ENCODE peak calls at places on chromosome X, in four cellular contexts. V is WERI-Rb-1, D is cardiac muscle cell, U is lower leg skin. W is an unnamed sample.

GRCh38 chrX:132227383-132228112 is 8.3 kb upstream of the RAP2C start:
- DNase-seq in D (no peak), U (no peak), V (no peak), W (no peak)

GRCh38 chrX:151713859-151714258 is 2.0 kb upstream of the FATE1 start:
- DNase-seq in V (peak; percentile 56), U (no peak), D (peak; percentile 20), W (no peak)

GRCh38 chrX:32408389-32408788 is 803.0 kb downstream of the DMD start:
- DNase-seq in D (no peak), U (no peak), V (peak; percentile 27), W (no peak)

GRCh38 chrX:38117485-38117884 is 103.2 kb downstream of the SRPX start:
- DNase-seq in U (no peak), V (no peak), D (no peak), W (no peak)

GRCh38 chrX:55907968-55908607 is 190.5 kb downstream of the RRAGB start:
- DNase-seq in V (no peak), D (peak; percentile 63), U (peak; percentile 86), W (peak; percentile 70)

GRCh38 chrX:65697915-65698796 is 30.7 kb downstream of the MSN start:
- DNase-seq in V (no peak), U (peak; percentile 89), D (no peak), W (no peak)

GRCh38 chrX:134537179-134537945 is 77.4 kb downstream of the HPRT1 start:
- DNase-seq in V (no peak), U (no peak), D (no peak), W (no peak)

GRCh38 chrX:101203782-101204351 is 15.7 kb upstream of the DRP2 start:
- DNase-seq in V (no peak), U (no peak), D (no peak), W (no peak)

GRCh38 chrX:132401935-132402334 is 86.9 kb downstream of the MBNL3 start:
- DNase-seq in D (no peak), U (no peak), V (no peak), W (no peak)

GRCh38 chrX:18677140-18677834 is 5.4 kb upstream of the RS1 start:
- DNase-seq in U (no peak), V (no peak), D (no peak), W (no peak)

GRCh38 chrX:27918799-27919198 is 62.5 kb downstream of the DCAF8L1 start:
- DNase-seq in D (peak; percentile 3), V (peak; percentile 12), U (no peak), W (no peak)

GRCh38 chrX:1463581-1464281 is 11.0 kb upstream of the ASMTL start:
- DNase-seq in D (no peak), U (peak; percentile 46), V (peak; percentile 27), W (peak; percentile 59)

GRCh38 chrX:24862343-24862742 is 153.4 kb downstream of the ARX start:
- DNase-seq in U (no peak), V (no peak), D (no peak), W (no peak)

GRCh38 chrX:16783452-16783851 is 2.8 kb upstream of the TXLNG start:
- DNase-seq in V (no peak), U (peak; percentile 68), D (no peak), W (no peak)

GRCh38 chrX:50798782-50799181 is 15.2 kb downstream of the SHROOM4 start:
- DNase-seq in U (no peak), D (no peak), V (no peak), W (no peak)

GRCh38 chrX:130803537-130803936 is 99.5 kb downstream of the ENOX2 start:
- DNase-seq in D (no peak), V (no peak), U (no peak), W (no peak)

GRCh38 chrX:139851730-139852129 is 81.1 kb downstream of the ATP11C start:
- DNase-seq in D (no peak), U (no peak), V (no peak), W (no peak)

GRCh38 chrX:11667286-11667685 is 1.6 kb upstream of the ARHGAP6 start:
- DNase-seq in D (no peak), U (no peak), V (no peak), W (no peak)

GRCh38 chrX:103823591-103823990 is 8.5 kb downstream of the RAB9B start:
- DNase-seq in V (no peak), U (no peak), D (no peak), W (no peak)

GRCh38 chrX:131571348-131571747 is 27.5 kb downstream of the OR13H1 start:
- DNase-seq in D (no peak), V (no peak), U (no peak), W (no peak)

GRCh38 chrX:123859409-123859827 is 435 bp upstream of the XIAP start:
- DNase-seq in U (peak; percentile 92), V (no peak), D (no peak), W (no peak)

GRCh38 chrX:1545776-1546408 is 8.9 kb upstream of the P2RY8 start:
- DNase-seq in V (no peak), U (peak; percentile 45), D (no peak), W (peak; percentile 15)

GRCh38 chrX:84339507-84340364 is 151.7 kb upstream of the RPS6KA6 start:
- DNase-seq in V (no peak), D (peak; percentile 40), U (no peak), W (no peak)
- TF ChIP-seq CTCF in V (peak; percentile 31), D (peak; percentile 54), U (no peak), W (peak; percentile 73)

DNA sequence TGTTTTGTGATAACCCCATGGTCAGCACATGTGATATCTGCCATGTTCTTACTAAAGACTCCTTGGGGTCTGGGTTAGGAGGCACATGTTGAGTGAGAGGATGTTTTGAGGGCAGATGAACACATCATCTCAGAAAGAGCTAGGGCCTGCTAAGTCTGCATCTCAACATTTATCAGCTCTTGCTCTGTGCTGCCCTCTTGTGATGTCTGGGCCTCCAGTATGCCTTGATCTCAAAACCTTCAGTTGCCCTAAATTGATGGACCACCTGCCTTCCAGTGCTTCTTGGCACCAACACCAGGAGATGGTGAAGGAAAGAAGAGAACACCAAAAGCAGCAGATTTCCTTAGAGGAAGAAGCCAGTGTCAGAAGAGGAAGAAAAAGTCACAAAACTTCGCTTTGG is 22.5 kb downstream of the MID1 start:
- DNase-seq in D (peak; percentile 19), U (no peak), V (peak; percentile 15), W (no peak)
- TF ChIP-seq CTCF in D (peak; percentile 43), U (no peak), V (peak; percentile 59), W (peak; percentile 47)

GRCh38 chrX:118633530-118633929 is 93.9 kb upstream of the IL13RA1 start:
- DNase-seq in V (no peak), U (no peak), D (no peak), W (no peak)

GRCh38 chrX:118632862-118633261 is 94.5 kb upstream of the IL13RA1 start:
- DNase-seq in U (no peak), V (no peak), D (no peak), W (no peak)

GRCh38 chrX:118631586-118631985 is 95.8 kb upstream of the IL13RA1 start:
- DNase-seq in V (no peak), D (no peak), U (no peak), W (no peak)

GRCh38 chrX:118634336-118634735 is 93.1 kb upstream of the IL13RA1 start:
- DNase-seq in D (no peak), U (no peak), V (no peak), W (no peak)

GRCh38 chrX:118630843-118631242 is 96.6 kb upstream of the IL13RA1 start:
- DNase-seq in V (no peak), D (no peak), U (no peak), W (no peak)
- TF ChIP-seq CTCF in V (no peak), D (no peak), U (no peak), W (no peak)

DNA sequence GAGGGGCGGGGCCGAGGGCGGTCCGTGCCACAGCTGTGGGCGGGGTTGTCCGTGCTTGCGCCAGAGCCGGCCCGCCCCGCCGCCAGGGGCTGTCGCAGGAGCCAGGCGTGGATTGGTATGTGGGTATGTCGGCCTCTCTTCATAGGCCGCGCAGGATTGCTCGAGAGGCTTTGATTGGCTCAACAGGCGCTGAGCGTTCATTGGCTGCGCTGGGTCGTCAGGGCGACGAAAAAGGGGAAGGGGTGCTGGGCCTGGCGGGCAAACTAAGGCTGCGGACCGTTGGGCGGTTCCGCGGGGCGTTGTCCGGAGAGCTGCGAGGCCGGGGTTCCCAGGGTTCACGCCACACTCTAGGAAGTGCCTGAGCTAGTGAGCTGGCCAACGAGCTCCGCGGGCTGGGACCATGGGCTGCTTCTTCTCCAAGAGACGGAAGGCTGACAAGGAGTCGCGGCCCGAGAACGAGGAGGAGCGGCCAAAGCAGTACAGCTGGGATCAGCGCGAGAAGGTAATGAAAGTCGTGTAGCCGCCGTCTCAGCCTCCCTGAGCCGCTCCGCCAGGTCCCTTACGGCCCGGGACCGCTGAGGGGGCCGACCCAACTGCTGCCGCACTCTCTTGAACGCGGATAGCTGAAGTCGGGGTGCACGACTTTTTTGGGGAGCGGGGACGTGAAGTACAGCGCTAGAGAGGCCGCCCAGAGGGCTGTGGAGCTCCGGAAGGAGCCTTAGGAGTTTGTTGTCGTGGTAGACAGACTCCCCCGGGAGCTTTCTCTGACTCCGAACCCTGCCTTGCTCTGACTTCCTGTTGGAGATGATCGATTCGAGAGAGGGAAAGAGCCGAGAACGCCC is at the start of gene RP2:
- DNase-seq in V (peak; percentile 90), D (peak; percentile 92), U (peak; percentile 97), W (peak; percentile 88)
- TF ChIP-seq CTCF in V (no peak), D (no peak), U (no peak), W (peak; percentile 56)

DNA sequence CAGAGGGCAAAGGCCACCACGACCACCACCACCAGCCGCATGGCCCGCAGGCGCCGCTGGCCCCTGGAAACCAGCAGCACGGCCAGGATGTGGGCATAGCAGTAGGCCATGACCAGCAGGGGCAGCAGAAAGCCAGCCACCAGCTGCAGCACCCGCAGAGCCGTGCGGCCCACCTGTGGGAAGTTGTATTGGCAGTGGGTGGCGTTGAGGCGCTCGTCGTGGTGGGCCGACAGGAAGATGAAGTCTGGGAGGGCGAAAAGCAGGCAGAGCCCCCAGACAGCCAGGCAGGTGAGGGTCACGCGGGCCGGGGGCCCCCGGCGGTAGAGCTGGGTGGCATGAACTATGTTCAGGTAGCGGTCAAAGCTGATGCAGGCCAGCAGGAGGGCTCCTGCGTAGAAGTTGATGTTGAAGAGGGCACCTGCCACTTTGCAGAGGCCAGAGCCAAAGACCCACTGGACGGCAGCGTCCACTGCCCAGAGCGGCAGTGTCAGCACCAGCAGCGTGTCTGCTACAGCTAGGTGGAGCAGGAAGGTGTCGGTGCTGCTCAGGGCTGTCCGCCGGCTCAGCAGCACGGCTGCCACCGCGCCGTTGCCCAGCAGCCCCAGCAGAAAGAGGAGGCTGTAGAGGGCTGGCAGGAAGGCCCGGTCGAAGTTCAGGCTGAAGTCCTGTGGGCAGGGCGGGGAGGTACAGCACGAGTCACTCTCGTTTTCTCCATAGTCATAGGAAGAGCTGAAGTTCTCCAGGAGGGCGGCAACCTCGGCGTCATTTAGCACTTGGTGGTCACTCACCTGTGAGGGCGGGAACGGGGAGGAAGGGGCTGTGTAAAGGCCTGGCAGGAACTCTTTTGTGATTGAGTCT is 1.4 kb downstream of the CXCR3 start:
- DNase-seq in V (no peak), D (no peak), U (no peak), W (no peak)
- TF ChIP-seq CTCF in V (no peak), D (no peak), U (no peak), W (no peak)

GRCh38 chrX:128804828-128805227 is 718.5 kb downstream of the SMARCA1 start:
- DNase-seq in D (no peak), V (no peak), U (no peak), W (no peak)

GRCh38 chrX:128805236-128805635 is 718.1 kb downstream of the SMARCA1 start:
- DNase-seq in U (no peak), D (no peak), V (no peak), W (no peak)

GRCh38 chrX:128800138-128800537 is 723.2 kb downstream of the SMARCA1 start:
- DNase-seq in D (no peak), U (no peak), V (no peak), W (no peak)
- TF ChIP-seq CTCF in D (no peak), U (no peak), V (peak; percentile 29), W (peak; percentile 61)

GRCh38 chrX:53440631-53441517 is 6.7 kb upstream of the HSD17B10 start:
- DNase-seq in U (peak; percentile 97), D (no peak), V (no peak), W (no peak)
- TF ChIP-seq CTCF in U (no peak), D (no peak), V (no peak), W (no peak)

W was measured in type B pancreatic cell.